ENCODE peak calls at places on chromosomes 16 and 17, in seven cellular contexts. One of them, this sample, is unnamed. For H3K9me3 and H3K4me1, the result is how much of the 10 kb centered on the place peaks cover.

GRCh38 chr16:58366247-58367031 is 25.8 kb upstream of the GINS3 start:
- DNase-seq in OCI-LY7: no peak
- DNase-seq in naive thymus-derived CD4-positive, alpha-beta T cell: no peak
- DNase-seq in NT2/D1: no peak
- DNase-seq in suprapubic skin: no peak
- DNase-seq in tibial nerve: no peak
- DNase-seq in uterus: no peak
- DNase-seq in this sample: no peak

GRCh38 chr17:74760404-74761105 is 12.1 kb downstream of the NHERF1 start:
- DNase-seq in OCI-LY7: no peak
- DNase-seq in naive thymus-derived CD4-positive, alpha-beta T cell: no peak
- DNase-seq in NT2/D1: no peak
- DNase-seq in suprapubic skin: no peak
- DNase-seq in tibial nerve: no peak
- DNase-seq in uterus: no peak
- DNase-seq in this sample: peak

GRCh38 chr17:19288453-19288852 is 51.3 kb downstream of the EPN2 start:
- DNase-seq in OCI-LY7: no peak
- DNase-seq in naive thymus-derived CD4-positive, alpha-beta T cell: no peak
- DNase-seq in NT2/D1: peak
- DNase-seq in suprapubic skin: no peak
- DNase-seq in tibial nerve: no peak
- DNase-seq in uterus: no peak
- DNase-seq in this sample: no peak

GRCh38 chr17:28925912-28926365 is 23.1 kb upstream of the DHRS13 start:
- DNase-seq in OCI-LY7: no peak
- DNase-seq in naive thymus-derived CD4-positive, alpha-beta T cell: peak
- DNase-seq in NT2/D1: no peak
- DNase-seq in suprapubic skin: no peak
- DNase-seq in tibial nerve: no peak
- DNase-seq in uterus: no peak
- DNase-seq in this sample: no peak

GRCh38 chr16:89993971-89994370 is 25.3 kb downstream of the DBNDD1 start:
- DNase-seq in OCI-LY7: no peak
- DNase-seq in naive thymus-derived CD4-positive, alpha-beta T cell: no peak
- DNase-seq in NT2/D1: no peak
- DNase-seq in suprapubic skin: no peak
- DNase-seq in tibial nerve: no peak
- DNase-seq in uterus: no peak
- DNase-seq in this sample: no peak

GRCh38 chr17:30829022-30829421 is 2.7 kb upstream of the ATAD5 start:
- DNase-seq in OCI-LY7: no peak
- DNase-seq in naive thymus-derived CD4-positive, alpha-beta T cell: no peak
- DNase-seq in NT2/D1: no peak
- DNase-seq in suprapubic skin: no peak
- DNase-seq in tibial nerve: no peak
- DNase-seq in uterus: no peak
- DNase-seq in this sample: no peak

GRCh38 chr16:81650982-81651562 is 128.0 kb upstream of the PLCG2 start:
- DNase-seq in OCI-LY7: no peak
- DNase-seq in naive thymus-derived CD4-positive, alpha-beta T cell: no peak
- DNase-seq in NT2/D1: no peak
- DNase-seq in suprapubic skin: no peak
- DNase-seq in tibial nerve: peak
- DNase-seq in uterus: peak
- DNase-seq in this sample: peak

GRCh38 chr17:18980682-18981384 is 23.7 kb downstream of the FAM83G start:
- DNase-seq in OCI-LY7: no peak
- DNase-seq in naive thymus-derived CD4-positive, alpha-beta T cell: no peak
- DNase-seq in NT2/D1: no peak
- DNase-seq in suprapubic skin: no peak
- DNase-seq in tibial nerve: no peak
- DNase-seq in uterus: no peak
- DNase-seq in this sample: no peak

GRCh38 chr17:40303009-40303657 is 5.8 kb upstream of the RARA start:
- DNase-seq in OCI-LY7: peak
- DNase-seq in naive thymus-derived CD4-positive, alpha-beta T cell: peak
- DNase-seq in NT2/D1: no peak
- DNase-seq in suprapubic skin: no peak
- DNase-seq in tibial nerve: no peak
- DNase-seq in uterus: peak
- DNase-seq in this sample: no peak

GRCh38 chr16:84281077-84281476 is 13.6 kb upstream of the WFDC1 start:
- DNase-seq in OCI-LY7: peak
- DNase-seq in naive thymus-derived CD4-positive, alpha-beta T cell: no peak
- DNase-seq in NT2/D1: no peak
- DNase-seq in suprapubic skin: no peak
- DNase-seq in tibial nerve: no peak
- DNase-seq in uterus: no peak
- DNase-seq in this sample: no peak

GRCh38 chr16:56613706-56614105 is 5.3 kb downstream of the MT2A start:
- DNase-seq in OCI-LY7: no peak
- DNase-seq in naive thymus-derived CD4-positive, alpha-beta T cell: no peak
- DNase-seq in NT2/D1: no peak
- DNase-seq in suprapubic skin: no peak
- DNase-seq in tibial nerve: no peak
- DNase-seq in uterus: no peak
- DNase-seq in this sample: no peak

GRCh38 chr17:57499648-57500049 is 243.3 kb downstream of the MSI2 start:
- DNase-seq in OCI-LY7: no peak
- DNase-seq in naive thymus-derived CD4-positive, alpha-beta T cell: no peak
- DNase-seq in NT2/D1: no peak
- DNase-seq in suprapubic skin: no peak
- DNase-seq in tibial nerve: no peak
- DNase-seq in uterus: no peak
- DNase-seq in this sample: no peak

GRCh38 chr17:44247346-44248219 is 20.4 kb downstream of the SLC4A1 start:
- DNase-seq in OCI-LY7: no peak
- DNase-seq in naive thymus-derived CD4-positive, alpha-beta T cell: no peak
- DNase-seq in NT2/D1: no peak
- DNase-seq in suprapubic skin: no peak
- DNase-seq in tibial nerve: no peak
- DNase-seq in uterus: no peak
- DNase-seq in this sample: no peak

GRCh38 chr17:13000561-13000960 is 17.3 kb downstream of the ELAC2 start:
- DNase-seq in OCI-LY7: no peak
- DNase-seq in naive thymus-derived CD4-positive, alpha-beta T cell: no peak
- DNase-seq in NT2/D1: no peak
- DNase-seq in suprapubic skin: peak
- DNase-seq in tibial nerve: no peak
- DNase-seq in uterus: no peak
- DNase-seq in this sample: no peak

GRCh38 chr16:20675488-20676267 is 21.8 kb downstream of the ACSM1 start:
- DNase-seq in OCI-LY7: no peak
- DNase-seq in naive thymus-derived CD4-positive, alpha-beta T cell: peak
- DNase-seq in NT2/D1: peak
- DNase-seq in suprapubic skin: no peak
- DNase-seq in tibial nerve: no peak
- DNase-seq in uterus: peak
- DNase-seq in this sample: no peak

GRCh38 chr17:48552453-48553189 is 7.7 kb upstream of the HOXB2 start:
- DNase-seq in OCI-LY7: no peak
- DNase-seq in naive thymus-derived CD4-positive, alpha-beta T cell: no peak
- DNase-seq in NT2/D1: no peak
- DNase-seq in suprapubic skin: no peak
- DNase-seq in tibial nerve: no peak
- DNase-seq in uterus: no peak
- DNase-seq in this sample: no peak
- H3K4me3 ChIP-seq in OCI-LY7: no peak
- H3K4me3 ChIP-seq in naive thymus-derived CD4-positive, alpha-beta T cell: no peak
- H3K4me3 ChIP-seq in NT2/D1: peak
- H3K4me3 ChIP-seq in suprapubic skin: no peak
- H3K4me3 ChIP-seq in tibial nerve: no peak
- H3K4me3 ChIP-seq in uterus: no peak
- H3K4me3 ChIP-seq in this sample: no peak

GRCh38 chr17:83193336-83194188 is 114.2 kb downstream of the METRNL start:
- DNase-seq in OCI-LY7: peak
- DNase-seq in naive thymus-derived CD4-positive, alpha-beta T cell: no peak
- DNase-seq in NT2/D1: no peak
- DNase-seq in suprapubic skin: peak
- DNase-seq in tibial nerve: peak
- DNase-seq in uterus: peak
- DNase-seq in this sample: peak
- H3K9me3 ChIP-seq in OCI-LY7: under half
- H3K9me3 ChIP-seq in naive thymus-derived CD4-positive, alpha-beta T cell: under half
- H3K9me3 ChIP-seq in NT2/D1: under half
- H3K9me3 ChIP-seq in suprapubic skin: under half
- H3K9me3 ChIP-seq in tibial nerve: under half
- H3K9me3 ChIP-seq in uterus: under half
- H3K9me3 ChIP-seq in this sample: under half

GRCh38 chr17:76477576-76477975 is 10.2 kb downstream of the AANAT start:
- DNase-seq in OCI-LY7: no peak
- DNase-seq in naive thymus-derived CD4-positive, alpha-beta T cell: no peak
- DNase-seq in NT2/D1: no peak
- DNase-seq in suprapubic skin: no peak
- DNase-seq in tibial nerve: no peak
- DNase-seq in uterus: no peak
- DNase-seq in this sample: no peak
- H3K4me1 ChIP-seq in OCI-LY7: under half
- H3K4me1 ChIP-seq in naive thymus-derived CD4-positive, alpha-beta T cell: under half
- H3K4me1 ChIP-seq in NT2/D1: under half
- H3K4me1 ChIP-seq in suprapubic skin: under half
- H3K4me1 ChIP-seq in tibial nerve: under half
- H3K4me1 ChIP-seq in uterus: under half
- H3K4me1 ChIP-seq in this sample: under half

GRCh38 chr17:80001376-80001775 is 34.3 kb downstream of the TBC1D16 start:
- DNase-seq in OCI-LY7: no peak
- DNase-seq in naive thymus-derived CD4-positive, alpha-beta T cell: no peak
- DNase-seq in NT2/D1: no peak
- DNase-seq in suprapubic skin: no peak
- DNase-seq in tibial nerve: no peak
- DNase-seq in uterus: no peak
- DNase-seq in this sample: peak

GRCh38 chr17:80000955-80001354 is 34.7 kb downstream of the TBC1D16 start:
- DNase-seq in OCI-LY7: no peak
- DNase-seq in naive thymus-derived CD4-positive, alpha-beta T cell: no peak
- DNase-seq in NT2/D1: no peak
- DNase-seq in suprapubic skin: no peak
- DNase-seq in tibial nerve: no peak
- DNase-seq in uterus: no peak
- DNase-seq in this sample: peak

GRCh38 chr17:80003969-80004368 is 31.7 kb downstream of the TBC1D16 start:
- DNase-seq in OCI-LY7: no peak
- DNase-seq in naive thymus-derived CD4-positive, alpha-beta T cell: no peak
- DNase-seq in NT2/D1: no peak
- DNase-seq in suprapubic skin: no peak
- DNase-seq in tibial nerve: no peak
- DNase-seq in uterus: no peak
- DNase-seq in this sample: no peak

GRCh38 chr17:80002690-80003490 is 32.8 kb downstream of the TBC1D16 start:
- DNase-seq in OCI-LY7: no peak
- DNase-seq in naive thymus-derived CD4-positive, alpha-beta T cell: no peak
- DNase-seq in NT2/D1: no peak
- DNase-seq in suprapubic skin: no peak
- DNase-seq in tibial nerve: no peak
- DNase-seq in uterus: no peak
- DNase-seq in this sample: peak

GRCh38 chr17:80002242-80002641 is 33.4 kb downstream of the TBC1D16 start:
- DNase-seq in OCI-LY7: no peak
- DNase-seq in naive thymus-derived CD4-positive, alpha-beta T cell: no peak
- DNase-seq in NT2/D1: no peak
- DNase-seq in suprapubic skin: no peak
- DNase-seq in tibial nerve: no peak
- DNase-seq in uterus: no peak
- DNase-seq in this sample: peak
- H3K4me3 ChIP-seq in OCI-LY7: no peak
- H3K4me3 ChIP-seq in naive thymus-derived CD4-positive, alpha-beta T cell: no peak
- H3K4me3 ChIP-seq in NT2/D1: no peak
- H3K4me3 ChIP-seq in suprapubic skin: no peak
- H3K4me3 ChIP-seq in tibial nerve: no peak
- H3K4me3 ChIP-seq in uterus: no peak
- H3K4me3 ChIP-seq in this sample: no peak

This sample was measured in aorta.